ENCODE peak calls at places on chromosomes 3 and 15, in ten cellular contexts. T is Panc1; Q is Daoy; I is epithelial cell of esophagus; R is activated CD4-positive, alpha-beta T cell treated with anti-CD3 and anti-CD28 coated beads, Interleukin-2, amount 50 U/mL, for 24 hours; J is GM23338; K is OCI-M1; V is HTR-8/SVneo; D is GM10248; S is H7. P is an unnamed sample.

GRCh38 chr3:46479696-46480095 is 15.0 kb upstream of the LTF start:
- DNase-seq in Q (no peak), T (no peak), J (no peak), V (no peak), R (no peak), S (no peak), I (no peak), K (no peak), D (no peak), P (no peak)

GRCh38 chr3:105827959-105828358 is 40.9 kb downstream of the CBLB start:
- DNase-seq in S (peak), V (peak), K (peak), J (peak), R (no peak), D (no peak), T (peak), Q (peak), I (peak), P (peak)

GRCh38 chr15:85142324-85142723 is 160.7 kb downstream of the PDE8A start:
- DNase-seq in T (no peak), S (no peak), Q (peak), K (no peak), I (peak), V (peak), R (no peak), D (no peak), J (no peak), P (no peak)

GRCh38 chr3:72738752-72739520 is 109.3 kb downstream of the SHQ1 start:
- DNase-seq in K (peak), S (peak), D (peak), V (peak), I (peak), Q (no peak), T (no peak), J (peak), R (peak), P (no peak)

GRCh38 chr15:84099181-84099580 is 136.4 kb upstream of the GOLGA6L4 start:
- DNase-seq in J (no peak), V (no peak), D (no peak), I (peak), T (no peak), K (peak), S (no peak), R (no peak), Q (peak), P (no peak)

GRCh38 chr3:20340324-20340928 is 154.4 kb upstream of the SGO1 start:
- DNase-seq in V (peak), S (peak), J (peak), T (peak), K (peak), R (peak), Q (peak), D (peak), I (peak), P (peak)

GRCh38 chr15:65991721-65992472 is 122.6 kb downstream of the RAB11A start:
- DNase-seq in D (no peak), R (no peak), V (no peak), J (no peak), S (peak), K (no peak), T (no peak), Q (no peak), I (no peak), P (no peak)

GRCh38 chr15:68211656-68212320 is 6.7 kb upstream of the CALML4 start:
- DNase-seq in I (no peak), J (no peak), V (no peak), D (no peak), Q (no peak), R (no peak), T (no peak), S (peak), K (no peak), P (no peak)

GRCh38 chr3:133475245-133476010 is 75.6 kb downstream of the BFSP2 start:
- DNase-seq in T (no peak), D (peak), I (no peak), S (no peak), K (no peak), V (no peak), R (no peak), J (no peak), Q (no peak), P (no peak)

GRCh38 chr3:4641863-4642262 is 148.7 kb downstream of the ITPR1 start:
- DNase-seq in S (no peak), V (no peak), I (no peak), T (no peak), D (no peak), K (no peak), R (no peak), J (no peak), Q (no peak), P (no peak)

GRCh38 chr15:48002772-48003171 is 118.0 kb upstream of the SLC24A5 start:
- DNase-seq in V (no peak), Q (no peak), S (no peak), T (no peak), I (no peak), K (peak), R (no peak), J (no peak), D (no peak), P (no peak)

P was measured in H1.